ENCODE peak calls at places on chromosomes 3 and 15, in ten cellular contexts. M is heart left ventricle, H is PC-9, E is body of pancreas, Z is fibroblast of lung, S is A549, O is pancreas, F is hepatocyte, T is Peyer's patch, V is BE2C. C is an unnamed sample. For H3K4me1, the result is how much of the 10 kb centered on the place peaks cover.

GRCh38 chr3:33063651-33064051 is 33.3 kb downstream of the GLB1 start:
- DNase-seq in M (no peak), H (no peak), E (no peak), Z (peak), S (no peak), O (no peak), F (peak), T (peak), V (no peak), C (no peak)

GRCh38 chr3:48268936-48269551 is 28.1 kb downstream of the ZNF589 start:
- DNase-seq in M (no peak), H (no peak), E (no peak), Z (peak), S (no peak), O (no peak), F (peak), T (no peak), V (no peak), C (no peak)

GRCh38 chr15:50055333-50056278 is 63.4 kb downstream of the ATP8B4 start:
- DNase-seq in M (peak), H (no peak), E (no peak), Z (peak), S (no peak), O (no peak), F (no peak), T (no peak), V (no peak), C (no peak)

GRCh38 chr3:171556574-171557145 is 96.5 kb upstream of the TNIK start:
- DNase-seq in M (no peak), H (peak), E (peak), Z (peak), S (no peak), O (no peak), F (peak), T (no peak), V (peak), C (no peak)

GRCh38 chr3:177234121-177234520 is 36.8 kb upstream of the TBL1XR1 start:
- DNase-seq in M (no peak), H (no peak), E (no peak), Z (no peak), S (no peak), O (no peak), F (no peak), T (no peak), V (no peak), C (no peak)

GRCh38 chr3:55160241-55160877 is 232.5 kb upstream of the LRTM1 start:
- DNase-seq in M (peak), H (peak), E (peak), Z (peak), S (no peak), O (no peak), F (peak), T (no peak), V (peak), C (peak)

GRCh38 chr15:31326729-31327673 is at the start of gene KLF13:
- DNase-seq in M (no peak), H (no peak), E (peak), Z (peak), S (peak), O (peak), F (peak), T (peak), V (peak), C (peak)

GRCh38 chr3:134054881-134055280 is 25.2 kb upstream of the SLCO2A1 start:
- DNase-seq in M (no peak), H (no peak), E (no peak), Z (no peak), S (no peak), O (no peak), F (no peak), T (no peak), V (no peak), C (no peak)

GRCh38 chr3:82378370-82378769 is 616.9 kb upstream of the GBE1 start:
- DNase-seq in M (no peak), H (no peak), E (no peak), Z (no peak), S (no peak), O (no peak), F (no peak), T (no peak), V (no peak), C (no peak)

GRCh38 chr3:182729903-182730674 is 63.2 kb upstream of the ATP11B start:
- DNase-seq in M (no peak), H (no peak), E (no peak), Z (no peak), S (no peak), O (no peak), F (no peak), T (peak), V (no peak), C (no peak)

GRCh38 chr3:185519021-185519420 is 20.2 kb upstream of the TMEM41A start:
- DNase-seq in M (no peak), H (no peak), E (no peak), Z (no peak), S (no peak), O (no peak), F (no peak), T (no peak), V (no peak), C (no peak)

GRCh38 chr15:42724276-42724675 is 12.7 kb downstream of the CDAN1 start:
- DNase-seq in M (no peak), H (no peak), E (no peak), Z (no peak), S (no peak), O (no peak), F (no peak), T (no peak), V (no peak), C (no peak)

GRCh38 chr15:69893863-69894262 is 203.9 kb downstream of the TLE3 start:
- DNase-seq in M (peak), H (no peak), E (no peak), Z (peak), S (no peak), O (no peak), F (peak), T (no peak), V (peak), C (peak)

GRCh38 chr3:112097378-112097777 is 11.2 kb downstream of the C3orf52 start:
- DNase-seq in M (no peak), H (peak), E (peak), Z (peak), S (peak), O (no peak), F (peak), T (no peak), V (peak), C (no peak)

GRCh38 chr15:67064607-67065530 is 533 bp upstream of the SMAD3 start:
- DNase-seq in M (peak), H (no peak), E (peak), Z (peak), S (peak), O (peak), F (peak), T (peak), V (no peak), C (no peak)

GRCh38 chr3:40152482-40153133 is 156.9 kb upstream of the EIF1B start:
- DNase-seq in M (no peak), H (no peak), E (no peak), Z (no peak), S (no peak), O (no peak), F (no peak), T (no peak), V (no peak), C (no peak)

GRCh38 chr3:190543656-190544055 is 29.8 kb downstream of the IL1RAP start:
- DNase-seq in M (no peak), H (peak), E (no peak), Z (no peak), S (no peak), O (no peak), F (peak), T (no peak), V (no peak), C (no peak)

GRCh38 chr3:134373278-134373941 is 837 bp downstream of the AMOTL2 start:
- DNase-seq in M (peak), H (peak), E (peak), Z (peak), S (peak), O (peak), F (peak), T (peak), V (peak), C (peak)

GRCh38 chr3:179321585-179322322 is 1.1 kb upstream of the ZNF639 start:
- DNase-seq in M (no peak), H (peak), E (peak), Z (peak), S (peak), O (no peak), F (peak), T (peak), V (peak), C (no peak)

GRCh38 chr15:92521624-92522008 is 127.9 kb downstream of the ST8SIA2 start:
- DNase-seq in M (peak), H (peak), E (peak), Z (peak), S (peak), O (peak), F (peak), T (peak), V (peak), C (peak)

GRCh38 chr15:72201346-72202029 is 3.9 kb upstream of the GRAMD2A start:
- DNase-seq in M (no peak), H (no peak), E (no peak), Z (no peak), S (no peak), O (no peak), F (no peak), T (no peak), V (no peak), C (no peak)

GRCh38 chr15:90413411-90414379 is 25.7 kb downstream of the IQGAP1 start:
- DNase-seq in M (no peak), H (peak), E (no peak), Z (peak), S (peak), O (no peak), F (peak), T (no peak), V (no peak), C (no peak)

GRCh38 chr3:46561951-46562350 is 4.2 kb downstream of the LRRC2 start:
- DNase-seq in M (no peak), H (no peak), E (no peak), Z (peak), S (no peak), O (no peak), F (no peak), T (no peak), V (no peak), C (no peak)

GRCh38 chr3:197520311-197521276 is 35.2 kb downstream of the BDH1 start:
- DNase-seq in M (no peak), H (peak), E (peak), Z (peak), S (peak), O (peak), F (peak), T (no peak), V (peak), C (no peak)

GRCh38 chr3:102297259-102297658 is 137.6 kb upstream of the ZPLD1 start:
- DNase-seq in M (no peak), H (no peak), E (no peak), Z (no peak), S (no peak), O (no peak), F (no peak), T (no peak), V (no peak), C (no peak)

GRCh38 chr3:9207076-9207763 is 42.2 kb downstream of the SRGAP3 start:
- DNase-seq in M (no peak), H (no peak), E (no peak), Z (no peak), S (no peak), O (no peak), F (no peak), T (no peak), V (no peak), C (no peak)

GRCh38 chr15:90083419-90083818 is 18.8 kb downstream of the IDH2 start:
- DNase-seq in M (no peak), H (no peak), E (no peak), Z (no peak), S (no peak), O (no peak), F (no peak), T (no peak), V (no peak), C (no peak)

GRCh38 chr15:68633181-68634121 is 54.7 kb downstream of the CORO2B start:
- DNase-seq in M (no peak), H (no peak), E (no peak), Z (no peak), S (no peak), O (no peak), F (no peak), T (no peak), V (peak), C (no peak)

GRCh38 chr3:16512435-16513140 is 911 bp downstream of the RFTN1 start:
- DNase-seq in M (peak), H (no peak), E (peak), Z (peak), S (no peak), O (no peak), F (peak), T (peak), V (no peak), C (peak)

GRCh38 chr3:179027326-179027900 is 44.2 kb downstream of the ZMAT3 start:
- DNase-seq in M (no peak), H (no peak), E (no peak), Z (peak), S (no peak), O (no peak), F (peak), T (no peak), V (no peak), C (no peak)

GRCh38 chr3:42228796-42229195 is 37.2 kb downstream of the CCK start:
- DNase-seq in M (no peak), H (no peak), E (no peak), Z (no peak), S (peak), O (no peak), F (no peak), T (no peak), V (no peak), C (no peak)

GRCh38 chr3:15602146-15602536 is 596 bp downstream of the BTD start:
- DNase-seq in M (no peak), H (no peak), E (no peak), Z (no peak), S (no peak), O (no peak), F (no peak), T (no peak), V (no peak), C (no peak)

GRCh38 chr15:82935382-82935781 is 17.1 kb downstream of the HOMER2 start:
- DNase-seq in M (no peak), H (no peak), E (no peak), Z (no peak), S (no peak), O (no peak), F (no peak), T (no peak), V (no peak), C (no peak)

GRCh38 chr3:48698891-48699290 is 13.2 kb upstream of the NCKIPSD start:
- DNase-seq in M (no peak), H (no peak), E (no peak), Z (no peak), S (no peak), O (no peak), F (no peak), T (no peak), V (no peak), C (no peak)

GRCh38 chr3:185646382-185647133 is 60.5 kb downstream of the SENP2 start:
- DNase-seq in M (no peak), H (no peak), E (no peak), Z (no peak), S (no peak), O (no peak), F (no peak), T (no peak), V (no peak), C (no peak)

GRCh38 chr3:162103808-162104207 is 607.2 kb downstream of the OTOL1 start:
- DNase-seq in M (no peak), H (no peak), E (no peak), Z (peak), S (no peak), O (no peak), F (no peak), T (no peak), V (no peak), C (no peak)

GRCh38 chr3:56064684-56065083 is 403.6 kb downstream of the ERC2 start:
- DNase-seq in M (no peak), H (no peak), E (no peak), Z (peak), S (peak), O (no peak), F (no peak), T (no peak), V (no peak), C (no peak)

GRCh38 chr3:171994646-171995441 is 44.5 kb upstream of the FNDC3B start:
- DNase-seq in M (no peak), H (no peak), E (no peak), Z (peak), S (no peak), O (no peak), F (peak), T (no peak), V (no peak), C (no peak)

GRCh38 chr3:52399131-52399530 is 45.8 kb downstream of the SEMA3G start:
- DNase-seq in M (peak), H (no peak), E (no peak), Z (no peak), S (no peak), O (no peak), F (no peak), T (no peak), V (no peak), C (peak)

GRCh38 chr3:25781758-25782594 is 1.3 kb downstream of the NGLY1 start:
- DNase-seq in M (no peak), H (no peak), E (no peak), Z (no peak), S (no peak), O (no peak), F (no peak), T (no peak), V (no peak), C (no peak)

GRCh38 chr3:25782636-25782937 is 656 bp downstream of the NGLY1 start:
- DNase-seq in M (no peak), H (no peak), E (no peak), Z (no peak), S (no peak), O (no peak), F (no peak), T (no peak), V (no peak), C (no peak)

GRCh38 chr3:25782938-25783660 is at the start of gene NGLY1:
- DNase-seq in M (peak), H (peak), E (peak), Z (peak), S (peak), O (peak), F (peak), T (peak), V (peak), C (peak)

GRCh38 chr3:25780618-25781017 is 2.6 kb downstream of the NGLY1 start:
- DNase-seq in M (no peak), H (no peak), E (no peak), Z (no peak), S (no peak), O (no peak), F (no peak), T (no peak), V (no peak), C (no peak)

GRCh38 chr3:25781145-25781757 is 2.0 kb downstream of the NGLY1 start:
- DNase-seq in M (no peak), H (no peak), E (no peak), Z (no peak), S (no peak), O (no peak), F (no peak), T (no peak), V (no peak), C (no peak)
- H3K4me3 ChIP-seq in M (no peak), H (peak), E (no peak), Z (no peak), S (no peak), O (no peak), F (no peak), T (no peak), V (no peak), C (peak)

DNA sequence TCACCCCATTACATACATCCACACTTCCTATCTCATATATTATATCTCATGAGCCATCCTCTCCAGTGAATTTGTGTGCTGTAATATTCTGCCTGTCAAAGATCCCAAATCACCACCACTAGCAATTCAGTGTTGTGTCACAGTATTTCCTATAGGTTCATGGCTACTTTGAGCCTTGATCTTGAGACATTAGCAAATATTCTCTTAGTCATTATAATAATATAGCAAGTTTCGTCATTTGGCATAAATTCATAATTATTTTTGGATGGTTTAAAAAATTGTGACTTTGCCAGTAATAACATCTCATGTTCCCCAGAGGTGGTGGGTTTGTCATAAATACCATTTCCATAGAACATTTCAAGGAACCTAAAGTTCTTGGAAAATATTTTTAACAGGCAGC is 47.7 kb downstream of the CMSS1 start:
- DNase-seq in M (no peak), H (no peak), E (no peak), Z (peak), S (no peak), O (no peak), F (no peak), T (no peak), V (no peak), C (no peak)
- H3K4me1 ChIP-seq in M (half or more), H (under half), E (under half), Z (under half), S (under half), O (under half), F (under half), T (under half), V (under half), C (half or more)

GRCh38 chr15:78943692-78944091 is 1.2 kb downstream of the CTSH start:
- DNase-seq in M (no peak), H (peak), E (no peak), Z (peak), S (no peak), O (no peak), F (peak), T (no peak), V (no peak), C (no peak)

GRCh38 chr15:78942741-78943140 is 2.1 kb downstream of the CTSH start:
- DNase-seq in M (no peak), H (no peak), E (no peak), Z (no peak), S (no peak), O (no peak), F (no peak), T (no peak), V (no peak), C (no peak)

GRCh38 chr15:78934063-78935023 is 10.5 kb downstream of the CTSH start:
- DNase-seq in M (no peak), H (no peak), E (no peak), Z (peak), S (no peak), O (no peak), F (no peak), T (no peak), V (no peak), C (no peak)

GRCh38 chr15:78937132-78937739 is 7.6 kb downstream of the CTSH start:
- DNase-seq in M (peak), H (no peak), E (no peak), Z (no peak), S (no peak), O (no peak), F (no peak), T (no peak), V (no peak), C (peak)

GRCh38 chr15:78938608-78939488 is 6.0 kb downstream of the CTSH start:
- DNase-seq in M (no peak), H (no peak), E (no peak), Z (no peak), S (no peak), O (no peak), F (no peak), T (peak), V (no peak), C (no peak)
- TF ChIP-seq CTCF in M (no peak), H (no peak), E (no peak), Z (no peak), S (no peak), O (no peak), F (no peak), T (no peak), V (no peak), C (no peak)

GRCh38 chr15:79897380-79897678 is 515 bp upstream of the MTHFS start:
- DNase-seq in M (no peak), H (no peak), E (no peak), Z (no peak), S (no peak), O (no peak), F (no peak), T (no peak), V (no peak), C (no peak)

GRCh38 chr15:79898369-79898768 is 1.6 kb upstream of the MTHFS start:
- DNase-seq in M (no peak), H (no peak), E (no peak), Z (no peak), S (no peak), O (no peak), F (no peak), T (no peak), V (no peak), C (no peak)

GRCh38 chr15:79896634-79897379 is at the start of gene MTHFS:
- DNase-seq in M (peak), H (peak), E (peak), Z (peak), S (peak), O (peak), F (peak), T (peak), V (peak), C (peak)

GRCh38 chr15:79896131-79896633 is 632 bp downstream of the MTHFS start:
- DNase-seq in M (no peak), H (no peak), E (no peak), Z (no peak), S (no peak), O (no peak), F (peak), T (no peak), V (no peak), C (no peak)

DNA sequence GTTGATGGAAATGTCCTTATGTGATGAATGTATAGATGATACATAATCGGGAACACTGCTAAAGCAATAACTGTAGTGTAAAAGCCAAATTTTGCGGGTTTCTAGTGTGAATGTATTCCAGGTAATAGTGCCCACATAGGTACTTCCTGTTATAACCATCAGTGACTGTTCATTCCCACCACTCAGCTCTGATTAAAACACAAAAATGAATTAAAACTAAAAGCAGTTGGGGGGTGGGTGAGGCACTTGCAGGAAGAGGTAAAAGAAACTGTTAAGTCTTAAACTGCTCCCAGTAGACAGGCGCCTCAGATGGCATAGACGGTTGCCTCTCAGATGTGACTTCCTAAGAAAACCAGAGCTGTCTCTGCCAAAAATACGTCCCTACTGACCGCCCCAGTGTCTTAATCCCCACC is 893 bp upstream of the MTHFS start:
- DNase-seq in M (no peak), H (no peak), E (no peak), Z (no peak), S (no peak), O (no peak), F (no peak), T (no peak), V (no peak), C (no peak)
- H3K4me3 ChIP-seq in M (peak), H (peak), E (peak), Z (peak), S (peak), O (peak), F (no peak), T (peak), V (peak), C (peak)